ENCODE peak calls at places on chromosomes 16 and 17, in seven cellular contexts. M is memory B cell; X is RWPE1; P is hippocampal formation; Z is T-helper 2 cell; E is posterior vena cava; J is CD4-positive, CD25-positive, alpha-beta regulatory T cell. A is an unnamed sample.

GRCh38 chr17:54527941-54528340 is 372.7 kb upstream of the TOM1L1 start:
- DNase-seq in M (no peak), X (no peak), P (no peak), Z (no peak), E (no peak), J (no peak), A (no peak)

GRCh38 chr16:56262148-56262878 is 71.0 kb downstream of the GNAO1 start:
- DNase-seq in M (no peak), X (peak), P (no peak), Z (no peak), E (no peak), J (no peak), A (no peak)

GRCh38 chr16:20938426-20938825 is 37.9 kb downstream of the LYRM1 start:
- DNase-seq in M (no peak), X (no peak), P (no peak), Z (no peak), E (no peak), J (no peak), A (no peak)

GRCh38 chr16:13269905-13270528 is 368.6 kb downstream of the SHISA9 start:
- DNase-seq in M (no peak), X (no peak), P (no peak), Z (no peak), E (no peak), J (no peak), A (no peak)

GRCh38 chr16:22214893-22215292 is 8.8 kb downstream of the EEF2K start:
- DNase-seq in M (no peak), X (no peak), P (no peak), Z (no peak), E (no peak), J (no peak), A (no peak)

GRCh38 chr17:50426814-50427787 is 1.1 kb downstream of the ACSF2 start:
- DNase-seq in M (peak), X (peak), P (no peak), Z (no peak), E (no peak), J (no peak), A (no peak)

GRCh38 chr16:88655053-88655732 is 4.3 kb upstream of the CYBA start:
- DNase-seq in M (no peak), X (no peak), P (no peak), Z (no peak), E (peak), J (no peak), A (no peak)

GRCh38 chr17:75271955-75272847 is 1.2 kb upstream of the MIF4GD start:
- DNase-seq in M (no peak), X (no peak), P (no peak), Z (no peak), E (no peak), J (no peak), A (no peak)

GRCh38 chr17:51166987-51167931 is 1.0 kb downstream of the NME2 start:
- DNase-seq in M (peak), X (peak), P (no peak), Z (peak), E (peak), J (peak), A (no peak)

GRCh38 chr17:28372203-28372944 is 880 bp downstream of the SARM1 start:
- DNase-seq in M (no peak), X (no peak), P (no peak), Z (no peak), E (peak), J (no peak), A (no peak)

GRCh38 chr17:37191219-37191618 is 184.6 kb upstream of the C17orf78 start:
- DNase-seq in M (no peak), X (no peak), P (no peak), Z (no peak), E (no peak), J (no peak), A (no peak)

GRCh38 chr16:4316732-4317461 is 1.0 kb downstream of the GLIS2 start:
- DNase-seq in M (no peak), X (no peak), P (no peak), Z (no peak), E (peak), J (no peak), A (no peak)